ENCODE peak calls at places on chromosomes 13 and 19, in eight cellular contexts. One of them, this sample, is unnamed.

GRCh38 chr19:12799723-12800343 is 1.8 kb downstream of the PRDX2 start:
- DNase-seq in putamen: no peak
- DNase-seq in A172: no peak
- DNase-seq in stimulated activated CD8-positive, alpha-beta memory T cell treated with anti-CD3 and anti-CD28 coated beads, Interleukin-15, amount 100 ng/mL, for 48 hours: no peak
- DNase-seq in GM10248: no peak
- DNase-seq in gastrocnemius medialis: no peak
- DNase-seq in left ventricle myocardium superior: no peak
- DNase-seq in progenitor cell of endocrine pancreas: no peak
- DNase-seq in this sample: no peak

GRCh38 chr13:67374391-67374790 is 144.3 kb upstream of the PCDH9 start:
- DNase-seq in stimulated activated CD8-positive, alpha-beta memory T cell treated with anti-CD3 and anti-CD28 coated beads, Interleukin-15, amount 100 ng/mL, for 48 hours: no peak
- DNase-seq in left ventricle myocardium superior: no peak
- DNase-seq in gastrocnemius medialis: no peak
- DNase-seq in A172: no peak
- DNase-seq in GM10248: no peak
- DNase-seq in progenitor cell of endocrine pancreas: no peak
- DNase-seq in putamen: no peak
- DNase-seq in this sample: no peak

GRCh38 chr13:83449666-83450395 is 432.4 kb downstream of the SLITRK1 start:
- DNase-seq in gastrocnemius medialis: no peak
- DNase-seq in A172: peak
- DNase-seq in putamen: no peak
- DNase-seq in progenitor cell of endocrine pancreas: no peak
- DNase-seq in GM10248: no peak
- DNase-seq in stimulated activated CD8-positive, alpha-beta memory T cell treated with anti-CD3 and anti-CD28 coated beads, Interleukin-15, amount 100 ng/mL, for 48 hours: no peak
- DNase-seq in left ventricle myocardium superior: no peak
- DNase-seq in this sample: no peak

GRCh38 chr19:40163541-40164129 is 27.6 kb upstream of the MAP3K10 start:
- DNase-seq in A172: no peak
- DNase-seq in gastrocnemius medialis: no peak
- DNase-seq in progenitor cell of endocrine pancreas: no peak
- DNase-seq in GM10248: peak
- DNase-seq in stimulated activated CD8-positive, alpha-beta memory T cell treated with anti-CD3 and anti-CD28 coated beads, Interleukin-15, amount 100 ng/mL, for 48 hours: no peak
- DNase-seq in putamen: no peak
- DNase-seq in left ventricle myocardium superior: no peak
- DNase-seq in this sample: no peak

GRCh38 chr13:24168392-24168750 is 7.9 kb downstream of the SPATA13 start:
- DNase-seq in stimulated activated CD8-positive, alpha-beta memory T cell treated with anti-CD3 and anti-CD28 coated beads, Interleukin-15, amount 100 ng/mL, for 48 hours: no peak
- DNase-seq in left ventricle myocardium superior: no peak
- DNase-seq in putamen: no peak
- DNase-seq in gastrocnemius medialis: no peak
- DNase-seq in A172: no peak
- DNase-seq in GM10248: no peak
- DNase-seq in progenitor cell of endocrine pancreas: no peak
- DNase-seq in this sample: no peak

GRCh38 chr13:29587645-29588044 is 7.8 kb downstream of the SLC7A1 start:
- DNase-seq in putamen: no peak
- DNase-seq in GM10248: no peak
- DNase-seq in A172: no peak
- DNase-seq in left ventricle myocardium superior: no peak
- DNase-seq in stimulated activated CD8-positive, alpha-beta memory T cell treated with anti-CD3 and anti-CD28 coated beads, Interleukin-15, amount 100 ng/mL, for 48 hours: no peak
- DNase-seq in progenitor cell of endocrine pancreas: no peak
- DNase-seq in gastrocnemius medialis: no peak
- DNase-seq in this sample: no peak

GRCh38 chr19:1828279-1829238 is 16.5 kb upstream of the ATP8B3 start:
- DNase-seq in stimulated activated CD8-positive, alpha-beta memory T cell treated with anti-CD3 and anti-CD28 coated beads, Interleukin-15, amount 100 ng/mL, for 48 hours: no peak
- DNase-seq in progenitor cell of endocrine pancreas: no peak
- DNase-seq in left ventricle myocardium superior: no peak
- DNase-seq in A172: no peak
- DNase-seq in gastrocnemius medialis: no peak
- DNase-seq in GM10248: no peak
- DNase-seq in putamen: no peak
- DNase-seq in this sample: no peak

GRCh38 chr13:104831823-104832222 is 1703.6 kb downstream of the EFNB2 start:
- DNase-seq in A172: no peak
- DNase-seq in left ventricle myocardium superior: no peak
- DNase-seq in stimulated activated CD8-positive, alpha-beta memory T cell treated with anti-CD3 and anti-CD28 coated beads, Interleukin-15, amount 100 ng/mL, for 48 hours: no peak
- DNase-seq in GM10248: no peak
- DNase-seq in putamen: no peak
- DNase-seq in gastrocnemius medialis: no peak
- DNase-seq in progenitor cell of endocrine pancreas: no peak
- DNase-seq in this sample: no peak

GRCh38 chr19:54253331-54254194 is 3.5 kb downstream of the LILRB5 start:
- DNase-seq in stimulated activated CD8-positive, alpha-beta memory T cell treated with anti-CD3 and anti-CD28 coated beads, Interleukin-15, amount 100 ng/mL, for 48 hours: no peak
- DNase-seq in progenitor cell of endocrine pancreas: no peak
- DNase-seq in A172: no peak
- DNase-seq in left ventricle myocardium superior: no peak
- DNase-seq in GM10248: no peak
- DNase-seq in putamen: no peak
- DNase-seq in gastrocnemius medialis: no peak
- DNase-seq in this sample: no peak

GRCh38 chr13:97574926-97575325 is 141.0 kb downstream of the RAP2A start:
- DNase-seq in left ventricle myocardium superior: peak
- DNase-seq in gastrocnemius medialis: no peak
- DNase-seq in putamen: no peak
- DNase-seq in A172: peak
- DNase-seq in GM10248: peak
- DNase-seq in stimulated activated CD8-positive, alpha-beta memory T cell treated with anti-CD3 and anti-CD28 coated beads, Interleukin-15, amount 100 ng/mL, for 48 hours: no peak
- DNase-seq in progenitor cell of endocrine pancreas: no peak
- DNase-seq in this sample: no peak

GRCh38 chr13:22592515-22592914 is 588.3 kb upstream of the SGCG start:
- DNase-seq in GM10248: no peak
- DNase-seq in gastrocnemius medialis: no peak
- DNase-seq in A172: no peak
- DNase-seq in progenitor cell of endocrine pancreas: no peak
- DNase-seq in stimulated activated CD8-positive, alpha-beta memory T cell treated with anti-CD3 and anti-CD28 coated beads, Interleukin-15, amount 100 ng/mL, for 48 hours: no peak
- DNase-seq in putamen: no peak
- DNase-seq in left ventricle myocardium superior: no peak
- DNase-seq in this sample: no peak

GRCh38 chr19:12772323-12772722 is 3.0 kb downstream of the HOOK2 start:
- DNase-seq in A172: no peak
- DNase-seq in gastrocnemius medialis: peak
- DNase-seq in stimulated activated CD8-positive, alpha-beta memory T cell treated with anti-CD3 and anti-CD28 coated beads, Interleukin-15, amount 100 ng/mL, for 48 hours: no peak
- DNase-seq in putamen: no peak
- DNase-seq in progenitor cell of endocrine pancreas: no peak
- DNase-seq in left ventricle myocardium superior: peak
- DNase-seq in GM10248: no peak
- DNase-seq in this sample: no peak

GRCh38 chr13:76266566-76266965 is 619.6 kb downstream of the KCTD12 start:
- DNase-seq in putamen: no peak
- DNase-seq in left ventricle myocardium superior: no peak
- DNase-seq in stimulated activated CD8-positive, alpha-beta memory T cell treated with anti-CD3 and anti-CD28 coated beads, Interleukin-15, amount 100 ng/mL, for 48 hours: no peak
- DNase-seq in gastrocnemius medialis: no peak
- DNase-seq in progenitor cell of endocrine pancreas: no peak
- DNase-seq in A172: no peak
- DNase-seq in GM10248: no peak
- DNase-seq in this sample: no peak

GRCh38 chr13:110182461-110182860 is 124.5 kb downstream of the COL4A1 start:
- DNase-seq in left ventricle myocardium superior: no peak
- DNase-seq in A172: no peak
- DNase-seq in GM10248: no peak
- DNase-seq in putamen: no peak
- DNase-seq in gastrocnemius medialis: no peak
- DNase-seq in progenitor cell of endocrine pancreas: no peak
- DNase-seq in stimulated activated CD8-positive, alpha-beta memory T cell treated with anti-CD3 and anti-CD28 coated beads, Interleukin-15, amount 100 ng/mL, for 48 hours: no peak
- DNase-seq in this sample: no peak

GRCh38 chr13:25768726-25769270 is 283.0 kb downstream of the SHISA2 start:
- DNase-seq in left ventricle myocardium superior: no peak
- DNase-seq in GM10248: no peak
- DNase-seq in gastrocnemius medialis: no peak
- DNase-seq in putamen: no peak
- DNase-seq in stimulated activated CD8-positive, alpha-beta memory T cell treated with anti-CD3 and anti-CD28 coated beads, Interleukin-15, amount 100 ng/mL, for 48 hours: no peak
- DNase-seq in progenitor cell of endocrine pancreas: no peak
- DNase-seq in A172: no peak
- DNase-seq in this sample: no peak

GRCh38 chr13:108779308-108779707 is 149.9 kb downstream of the MYO16 start:
- DNase-seq in progenitor cell of endocrine pancreas: no peak
- DNase-seq in left ventricle myocardium superior: no peak
- DNase-seq in gastrocnemius medialis: no peak
- DNase-seq in putamen: no peak
- DNase-seq in A172: no peak
- DNase-seq in GM10248: no peak
- DNase-seq in stimulated activated CD8-positive, alpha-beta memory T cell treated with anti-CD3 and anti-CD28 coated beads, Interleukin-15, amount 100 ng/mL, for 48 hours: no peak
- DNase-seq in this sample: no peak

GRCh38 chr13:62846302-62846701 is 1430.7 kb upstream of the PCDH20 start:
- DNase-seq in stimulated activated CD8-positive, alpha-beta memory T cell treated with anti-CD3 and anti-CD28 coated beads, Interleukin-15, amount 100 ng/mL, for 48 hours: no peak
- DNase-seq in A172: peak
- DNase-seq in putamen: no peak
- DNase-seq in gastrocnemius medialis: no peak
- DNase-seq in GM10248: no peak
- DNase-seq in progenitor cell of endocrine pancreas: no peak
- DNase-seq in left ventricle myocardium superior: no peak
- DNase-seq in this sample: no peak

GRCh38 chr19:23054456-23054855 is 51.5 kb upstream of the ZNF728 start:
- DNase-seq in putamen: no peak
- DNase-seq in left ventricle myocardium superior: no peak
- DNase-seq in A172: no peak
- DNase-seq in progenitor cell of endocrine pancreas: no peak
- DNase-seq in stimulated activated CD8-positive, alpha-beta memory T cell treated with anti-CD3 and anti-CD28 coated beads, Interleukin-15, amount 100 ng/mL, for 48 hours: no peak
- DNase-seq in GM10248: no peak
- DNase-seq in gastrocnemius medialis: no peak
- DNase-seq in this sample: no peak

GRCh38 chr19:41089955-41090354 is 1.7 kb downstream of the CYP2A13 start:
- DNase-seq in gastrocnemius medialis: no peak
- DNase-seq in GM10248: no peak
- DNase-seq in putamen: no peak
- DNase-seq in left ventricle myocardium superior: no peak
- DNase-seq in A172: no peak
- DNase-seq in progenitor cell of endocrine pancreas: no peak
- DNase-seq in stimulated activated CD8-positive, alpha-beta memory T cell treated with anti-CD3 and anti-CD28 coated beads, Interleukin-15, amount 100 ng/mL, for 48 hours: no peak
- DNase-seq in this sample: no peak

GRCh38 chr19:3479819-3480215 is 508 bp downstream of the SMIM24 start:
- DNase-seq in A172: no peak
- DNase-seq in gastrocnemius medialis: no peak
- DNase-seq in progenitor cell of endocrine pancreas: no peak
- DNase-seq in GM10248: no peak
- DNase-seq in stimulated activated CD8-positive, alpha-beta memory T cell treated with anti-CD3 and anti-CD28 coated beads, Interleukin-15, amount 100 ng/mL, for 48 hours: no peak
- DNase-seq in left ventricle myocardium superior: no peak
- DNase-seq in putamen: no peak
- DNase-seq in this sample: no peak

GRCh38 chr19:39825531-39826076 is 8.4 kb downstream of the DYRK1B start:
- DNase-seq in putamen: no peak
- DNase-seq in progenitor cell of endocrine pancreas: no peak
- DNase-seq in A172: no peak
- DNase-seq in gastrocnemius medialis: no peak
- DNase-seq in GM10248: no peak
- DNase-seq in stimulated activated CD8-positive, alpha-beta memory T cell treated with anti-CD3 and anti-CD28 coated beads, Interleukin-15, amount 100 ng/mL, for 48 hours: no peak
- DNase-seq in left ventricle myocardium superior: peak
- DNase-seq in this sample: no peak

GRCh38 chr19:46378268-46378667 is 31.4 kb downstream of the PPP5C start:
- DNase-seq in putamen: no peak
- DNase-seq in progenitor cell of endocrine pancreas: no peak
- DNase-seq in stimulated activated CD8-positive, alpha-beta memory T cell treated with anti-CD3 and anti-CD28 coated beads, Interleukin-15, amount 100 ng/mL, for 48 hours: no peak
- DNase-seq in gastrocnemius medialis: no peak
- DNase-seq in A172: peak
- DNase-seq in GM10248: no peak
- DNase-seq in left ventricle myocardium superior: no peak
- DNase-seq in this sample: no peak

GRCh38 chr13:73960474-73960873 is 173.7 kb downstream of the KLF12 start:
- DNase-seq in gastrocnemius medialis: no peak
- DNase-seq in left ventricle myocardium superior: no peak
- DNase-seq in putamen: no peak
- DNase-seq in GM10248: no peak
- DNase-seq in stimulated activated CD8-positive, alpha-beta memory T cell treated with anti-CD3 and anti-CD28 coated beads, Interleukin-15, amount 100 ng/mL, for 48 hours: no peak
- DNase-seq in progenitor cell of endocrine pancreas: no peak
- DNase-seq in A172: no peak
- DNase-seq in this sample: no peak

GRCh38 chr19:50327013-50327412 is 2.2 kb downstream of the KCNC3 start:
- DNase-seq in left ventricle myocardium superior: no peak
- DNase-seq in GM10248: no peak
- DNase-seq in progenitor cell of endocrine pancreas: no peak
- DNase-seq in stimulated activated CD8-positive, alpha-beta memory T cell treated with anti-CD3 and anti-CD28 coated beads, Interleukin-15, amount 100 ng/mL, for 48 hours: no peak
- DNase-seq in gastrocnemius medialis: no peak
- DNase-seq in A172: no peak
- DNase-seq in putamen: no peak
- DNase-seq in this sample: no peak

GRCh38 chr13:49253997-49254396 is 6.3 kb downstream of the CDADC1 start:
- DNase-seq in A172: no peak
- DNase-seq in stimulated activated CD8-positive, alpha-beta memory T cell treated with anti-CD3 and anti-CD28 coated beads, Interleukin-15, amount 100 ng/mL, for 48 hours: no peak
- DNase-seq in GM10248: no peak
- DNase-seq in progenitor cell of endocrine pancreas: no peak
- DNase-seq in putamen: no peak
- DNase-seq in left ventricle myocardium superior: no peak
- DNase-seq in gastrocnemius medialis: no peak
- DNase-seq in this sample: no peak

GRCh38 chr13:90205081-90205480 is 1142.4 kb upstream of the MIR17HG start:
- DNase-seq in stimulated activated CD8-positive, alpha-beta memory T cell treated with anti-CD3 and anti-CD28 coated beads, Interleukin-15, amount 100 ng/mL, for 48 hours: no peak
- DNase-seq in A172: no peak
- DNase-seq in left ventricle myocardium superior: no peak
- DNase-seq in GM10248: no peak
- DNase-seq in gastrocnemius medialis: no peak
- DNase-seq in putamen: no peak
- DNase-seq in progenitor cell of endocrine pancreas: no peak
- DNase-seq in this sample: no peak

GRCh38 chr13:79187917-79188699 is 217.9 kb downstream of the RBM26 start:
- DNase-seq in stimulated activated CD8-positive, alpha-beta memory T cell treated with anti-CD3 and anti-CD28 coated beads, Interleukin-15, amount 100 ng/mL, for 48 hours: no peak
- DNase-seq in GM10248: no peak
- DNase-seq in left ventricle myocardium superior: no peak
- DNase-seq in putamen: no peak
- DNase-seq in progenitor cell of endocrine pancreas: no peak
- DNase-seq in A172: no peak
- DNase-seq in gastrocnemius medialis: no peak
- DNase-seq in this sample: no peak

GRCh38 chr19:30318261-30318660 is 53.9 kb upstream of the ZNF536 start:
- DNase-seq in stimulated activated CD8-positive, alpha-beta memory T cell treated with anti-CD3 and anti-CD28 coated beads, Interleukin-15, amount 100 ng/mL, for 48 hours: no peak
- DNase-seq in putamen: no peak
- DNase-seq in GM10248: no peak
- DNase-seq in left ventricle myocardium superior: no peak
- DNase-seq in progenitor cell of endocrine pancreas: no peak
- DNase-seq in A172: no peak
- DNase-seq in gastrocnemius medialis: no peak
- DNase-seq in this sample: no peak

GRCh38 chr13:44591316-44591715 is 15.2 kb upstream of the TSC22D1 start:
- DNase-seq in GM10248: no peak
- DNase-seq in A172: no peak
- DNase-seq in putamen: no peak
- DNase-seq in progenitor cell of endocrine pancreas: no peak
- DNase-seq in left ventricle myocardium superior: no peak
- DNase-seq in stimulated activated CD8-positive, alpha-beta memory T cell treated with anti-CD3 and anti-CD28 coated beads, Interleukin-15, amount 100 ng/mL, for 48 hours: no peak
- DNase-seq in gastrocnemius medialis: no peak
- DNase-seq in this sample: no peak

GRCh38 chr19:16603090-16603489 is 24.9 kb downstream of the MED26 start:
- DNase-seq in stimulated activated CD8-positive, alpha-beta memory T cell treated with anti-CD3 and anti-CD28 coated beads, Interleukin-15, amount 100 ng/mL, for 48 hours: no peak
- DNase-seq in A172: no peak
- DNase-seq in putamen: no peak
- DNase-seq in GM10248: no peak
- DNase-seq in left ventricle myocardium superior: peak
- DNase-seq in progenitor cell of endocrine pancreas: no peak
- DNase-seq in gastrocnemius medialis: no peak
- DNase-seq in this sample: no peak

GRCh38 chr13:51800456-51800855 is 3.5 kb downstream of the DHRS12 start:
- DNase-seq in GM10248: no peak
- DNase-seq in progenitor cell of endocrine pancreas: no peak
- DNase-seq in putamen: no peak
- DNase-seq in A172: no peak
- DNase-seq in gastrocnemius medialis: peak
- DNase-seq in stimulated activated CD8-positive, alpha-beta memory T cell treated with anti-CD3 and anti-CD28 coated beads, Interleukin-15, amount 100 ng/mL, for 48 hours: no peak
- DNase-seq in left ventricle myocardium superior: peak
- DNase-seq in this sample: no peak

GRCh38 chr19:41882568-41883462 is at the start of gene ARHGEF1:
- DNase-seq in A172: no peak
- DNase-seq in gastrocnemius medialis: no peak
- DNase-seq in progenitor cell of endocrine pancreas: no peak
- DNase-seq in putamen: no peak
- DNase-seq in left ventricle myocardium superior: peak
- DNase-seq in GM10248: peak
- DNase-seq in stimulated activated CD8-positive, alpha-beta memory T cell treated with anti-CD3 and anti-CD28 coated beads, Interleukin-15, amount 100 ng/mL, for 48 hours: no peak
- DNase-seq in this sample: no peak

GRCh38 chr13:40146063-40146462 is 490.6 kb downstream of the COG6 start:
- DNase-seq in gastrocnemius medialis: no peak
- DNase-seq in progenitor cell of endocrine pancreas: no peak
- DNase-seq in stimulated activated CD8-positive, alpha-beta memory T cell treated with anti-CD3 and anti-CD28 coated beads, Interleukin-15, amount 100 ng/mL, for 48 hours: no peak
- DNase-seq in putamen: no peak
- DNase-seq in A172: no peak
- DNase-seq in GM10248: no peak
- DNase-seq in left ventricle myocardium superior: no peak
- DNase-seq in this sample: no peak

GRCh38 chr19:55546822-55547614 is 1.7 kb upstream of the SBK3 start:
- DNase-seq in GM10248: no peak
- DNase-seq in left ventricle myocardium superior: peak
- DNase-seq in A172: peak
- DNase-seq in stimulated activated CD8-positive, alpha-beta memory T cell treated with anti-CD3 and anti-CD28 coated beads, Interleukin-15, amount 100 ng/mL, for 48 hours: no peak
- DNase-seq in gastrocnemius medialis: peak
- DNase-seq in progenitor cell of endocrine pancreas: no peak
- DNase-seq in putamen: no peak
- DNase-seq in this sample: no peak

This sample was measured in T1000.